ENCODE peak calls at places on chromosomes 2 and 18, in six cellular contexts. S is lung, K is astrocyte of the spinal cord, G is NB4, A is Calu3, L is HFF-Myc. X is an unnamed sample.

GRCh38 chr2:241842620-241843211 is 16.0 kb downstream of the PDCD1 start:
- DNase-seq in S (no peak), K (no peak), G (peak), A (no peak), L (no peak), X (peak)

GRCh38 chr2:107811376-107811775 is 15.3 kb upstream of the RGPD4 start:
- DNase-seq in S (no peak), K (no peak), G (no peak), A (no peak), L (no peak), X (no peak)

GRCh38 chr2:201797175-201797840 is 9.0 kb upstream of the CDK15 start:
- DNase-seq in S (no peak), K (peak), G (no peak), A (no peak), L (no peak), X (no peak)

GRCh38 chr18:27985800-27986199 is 191.1 kb downstream of the CDH2 start:
- DNase-seq in S (no peak), K (no peak), G (no peak), A (no peak), L (no peak), X (no peak)

GRCh38 chr18:74856967-74857366 is 259.3 kb downstream of the ZNF407 start:
- DNase-seq in S (no peak), K (no peak), G (no peak), A (no peak), L (no peak), X (no peak)

GRCh38 chr18:79136742-79137141 is 67.5 kb downstream of the ATP9B start:
- DNase-seq in S (no peak), K (peak), G (peak), A (no peak), L (no peak), X (no peak)

GRCh38 chr2:5560981-5561380 is 131.2 kb upstream of the SOX11 start:
- DNase-seq in S (no peak), K (peak), G (no peak), A (no peak), L (no peak), X (no peak)

GRCh38 chr2:233976690-233977294 is 59.6 kb downstream of the TRPM8 start:
- DNase-seq in S (no peak), K (peak), G (peak), A (peak), L (peak), X (peak)

GRCh38 chr2:12032975-12033374 is 286.5 kb downstream of the LPIN1 start:
- DNase-seq in S (no peak), K (peak), G (no peak), A (no peak), L (no peak), X (no peak)

GRCh38 chr18:55338955-55339662 is 248.9 kb downstream of the TCF4 start:
- DNase-seq in S (no peak), K (no peak), G (peak), A (no peak), L (no peak), X (no peak)

GRCh38 chr18:26738706-26739105 is 126.8 kb downstream of the AQP4 start:
- DNase-seq in S (no peak), K (no peak), G (no peak), A (no peak), L (no peak), X (no peak)

GRCh38 chr2:152171733-152172132 is 3.8 kb downstream of the STAM2 start:
- DNase-seq in S (no peak), K (no peak), G (no peak), A (peak), L (no peak), X (no peak)

GRCh38 chr2:102509749-102510148 is 36.7 kb downstream of the SLC9A4 start:
- DNase-seq in S (no peak), K (peak), G (peak), A (no peak), L (no peak), X (peak)

GRCh38 chr2:36222485-36222884 is 133.1 kb upstream of the CRIM1 start:
- DNase-seq in S (no peak), K (no peak), G (no peak), A (no peak), L (no peak), X (no peak)

GRCh38 chr2:11680181-11680900 is 10.3 kb upstream of the NTSR2 start:
- DNase-seq in S (no peak), K (no peak), G (no peak), A (no peak), L (no peak), X (no peak)

GRCh38 chr2:59885536-59885935 is 667.9 kb downstream of the BCL11A start:
- DNase-seq in S (no peak), K (no peak), G (no peak), A (no peak), L (no peak), X (no peak)

GRCh38 chr2:75729861-75730260 is 19.1 kb upstream of the GCFC2 start:
- DNase-seq in S (no peak), K (peak), G (peak), A (no peak), L (no peak), X (peak)

GRCh38 chr2:161651547-161651946 is 27.3 kb downstream of the SLC4A10 start:
- DNase-seq in S (no peak), K (no peak), G (no peak), A (no peak), L (no peak), X (no peak)

GRCh38 chr2:119704670-119705120 is 25.7 kb downstream of the TMEM177 start:
- DNase-seq in S (no peak), K (peak), G (no peak), A (no peak), L (peak), X (peak)

GRCh38 chr2:37944268-37944667 is 19.2 kb downstream of the RMDN2 start:
- DNase-seq in S (no peak), K (no peak), G (no peak), A (no peak), L (no peak), X (no peak)
- TF ChIP-seq CTCF in S (no peak), K (no peak), G (no peak), A (no peak), L (no peak), X (no peak)

GRCh38 chr2:158045362-158045761 is 56.3 kb upstream of the UPP2 start:
- DNase-seq in S (no peak), K (no peak), G (peak), A (peak), L (no peak), X (peak)
- TF ChIP-seq CTCF in S (no peak), K (no peak), G (no peak), A (peak), L (no peak), X (no peak)

DNA sequence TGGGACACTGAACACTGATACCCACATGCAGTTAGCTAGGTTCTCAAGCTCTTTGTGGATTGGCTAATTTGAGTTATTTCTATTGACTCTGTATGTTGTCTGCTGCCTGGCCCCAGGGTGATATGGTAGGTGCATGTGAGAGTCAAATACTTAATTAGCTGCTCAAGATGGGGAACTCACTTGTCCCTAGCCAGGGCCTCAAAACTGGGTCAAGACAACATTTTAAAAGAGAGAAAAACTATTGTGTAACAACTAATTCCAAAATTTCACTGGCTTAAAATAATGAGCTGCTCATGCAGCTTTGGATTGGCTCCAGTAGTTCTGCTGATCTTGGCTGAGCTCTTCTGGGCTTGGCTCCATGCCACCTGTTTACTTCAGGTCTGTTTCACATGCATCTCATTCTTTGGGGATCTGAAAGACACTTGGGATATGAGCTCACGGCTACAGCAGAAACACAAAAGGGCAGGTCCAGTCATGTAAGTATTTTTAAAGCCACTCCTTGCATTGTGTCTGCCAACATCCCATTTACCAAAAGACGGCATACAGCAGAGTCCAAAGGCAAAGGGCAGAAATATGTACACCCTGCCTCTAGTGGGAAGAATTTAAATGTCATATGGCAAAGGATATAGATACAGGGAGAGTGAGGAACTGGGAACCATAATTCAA is 716.8 kb downstream of the SUCLG1 start:
- DNase-seq in S (no peak), K (no peak), G (no peak), A (no peak), L (no peak), X (no peak)
- TF ChIP-seq CTCF in S (no peak), K (no peak), G (no peak), A (no peak), L (no peak), X (no peak)

GRCh38 chr18:63844254-63844653 is 43.3 kb upstream of the SERPINB2 start:
- DNase-seq in S (no peak), K (peak), G (peak), A (peak), L (peak), X (peak)

GRCh38 chr18:63850010-63850409 is 37.5 kb upstream of the SERPINB2 start:
- DNase-seq in S (no peak), K (no peak), G (peak), A (peak), L (peak), X (peak)

GRCh38 chr18:63850636-63851035 is 36.9 kb upstream of the SERPINB2 start:
- DNase-seq in S (no peak), K (no peak), G (no peak), A (no peak), L (no peak), X (no peak)

GRCh38 chr18:63843008-63843407 is 44.5 kb upstream of the SERPINB2 start:
- DNase-seq in S (no peak), K (no peak), G (no peak), A (no peak), L (no peak), X (no peak)

GRCh38 chr18:63848159-63848558 is 39.3 kb upstream of the SERPINB2 start:
- DNase-seq in S (no peak), K (peak), G (peak), A (peak), L (peak), X (peak)
- TF ChIP-seq CTCF in S (peak), K (peak), G (peak), A (peak), L (peak), X (peak)

DNA sequence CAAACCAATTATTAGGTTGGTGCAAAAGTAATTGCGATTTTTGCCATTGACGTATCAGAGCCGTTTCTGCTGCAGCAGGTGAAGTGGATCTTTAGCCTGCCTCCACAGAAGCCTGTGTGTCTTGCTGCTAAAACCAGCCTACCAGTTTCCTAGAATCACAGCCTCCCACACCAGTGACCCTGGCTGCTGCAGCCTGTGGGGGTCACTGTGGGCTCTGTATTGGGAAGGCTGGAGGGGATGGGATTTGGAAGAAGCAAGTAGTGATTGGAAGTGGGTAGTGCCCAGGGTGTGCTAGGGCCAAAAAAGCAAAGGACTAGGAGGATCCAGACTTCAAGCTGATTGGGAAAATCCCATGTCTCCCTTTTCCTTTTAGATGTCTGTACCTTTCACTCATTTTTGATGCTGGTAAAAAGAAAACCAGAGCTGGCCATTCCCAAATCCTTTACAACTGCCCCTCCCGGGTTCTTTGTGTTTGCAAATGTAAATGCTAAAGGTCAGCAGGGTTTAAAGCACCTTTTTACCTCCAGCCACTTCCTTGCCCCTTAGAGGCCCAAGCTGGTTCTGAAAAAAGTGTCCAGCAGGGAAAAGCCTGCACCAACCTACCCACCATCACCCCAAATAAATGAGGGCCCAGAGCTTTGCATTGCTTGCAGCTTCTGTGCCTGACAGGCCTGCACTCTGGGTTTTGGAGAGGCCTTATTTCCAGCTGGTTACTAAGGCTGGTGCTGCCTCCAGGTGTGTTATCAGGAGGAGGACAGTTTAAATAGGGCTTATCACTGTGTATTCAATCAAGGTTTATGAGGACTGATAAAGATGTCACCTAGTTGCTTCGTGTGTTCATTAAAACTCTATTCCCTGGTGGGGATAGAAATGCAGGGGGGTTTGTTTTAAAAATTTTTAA is 172.0 kb downstream of the MIB1 start:
- DNase-seq in S (no peak), K (no peak), G (no peak), A (peak), L (no peak), X (no peak)
- TF ChIP-seq CTCF in S (no peak), K (peak), G (no peak), A (no peak), L (no peak), X (no peak)

X was measured in GM12865.